ENCODE peak calls at places on chromosomes 6 and 20, in nine cellular contexts. One of them, this sample, is unnamed.
A peak's percentile ranks its signal among the peaks of the same experiment; 100 is the strongest.

GRCh38 chr6:118468682-118469465 is 79.2 kb upstream of the PLN start:
- DNase-seq in NCI-H524 treated with DMSO at 0.1 percent for 48 hours: no peak
- DNase-seq in NCI-H2081: peak; percentile 87
- DNase-seq in HT1080: no peak
- DNase-seq in left colon: no peak
- DNase-seq in activated CD4-positive, CD25-positive, alpha-beta regulatory T cell: no peak
- DNase-seq in stimulated activated CD4-positive, alpha-beta T cell treated with anti-CD3 and anti-CD28 coated beads, Interleukin-1b, Interleukin-23, amount 100 ng/mL, for 24 hours: no peak
- DNase-seq in head of caudate nucleus: no peak
- DNase-seq in left ventricle myocardium superior: no peak
- DNase-seq in this sample: no peak

GRCh38 chr6:125539892-125540291 is 209.5 kb upstream of the HEY2 start:
- DNase-seq in NCI-H2081: no peak
- DNase-seq in left ventricle myocardium superior: no peak
- DNase-seq in head of caudate nucleus: no peak
- DNase-seq in activated CD4-positive, CD25-positive, alpha-beta regulatory T cell: no peak
- DNase-seq in HT1080: no peak
- DNase-seq in NCI-H524 treated with DMSO at 0.1 percent for 48 hours: no peak
- DNase-seq in stimulated activated CD4-positive, alpha-beta T cell treated with anti-CD3 and anti-CD28 coated beads, Interleukin-1b, Interleukin-23, amount 100 ng/mL, for 24 hours: no peak
- DNase-seq in left colon: no peak
- DNase-seq in this sample: no peak

GRCh38 chr20:24683676-24684075 is 214.2 kb downstream of the SYNDIG1 start:
- DNase-seq in HT1080: no peak
- DNase-seq in left ventricle myocardium superior: no peak
- DNase-seq in NCI-H2081: no peak
- DNase-seq in head of caudate nucleus: peak; percentile 26
- DNase-seq in activated CD4-positive, CD25-positive, alpha-beta regulatory T cell: no peak
- DNase-seq in stimulated activated CD4-positive, alpha-beta T cell treated with anti-CD3 and anti-CD28 coated beads, Interleukin-1b, Interleukin-23, amount 100 ng/mL, for 24 hours: no peak
- DNase-seq in NCI-H524 treated with DMSO at 0.1 percent for 48 hours: no peak
- DNase-seq in left colon: no peak
- DNase-seq in this sample: no peak

GRCh38 chr6:13920584-13920983 is 4.2 kb upstream of the RNF182 start:
- DNase-seq in head of caudate nucleus: no peak
- DNase-seq in stimulated activated CD4-positive, alpha-beta T cell treated with anti-CD3 and anti-CD28 coated beads, Interleukin-1b, Interleukin-23, amount 100 ng/mL, for 24 hours: no peak
- DNase-seq in left colon: no peak
- DNase-seq in NCI-H524 treated with DMSO at 0.1 percent for 48 hours: no peak
- DNase-seq in activated CD4-positive, CD25-positive, alpha-beta regulatory T cell: no peak
- DNase-seq in left ventricle myocardium superior: no peak
- DNase-seq in NCI-H2081: no peak
- DNase-seq in HT1080: no peak
- DNase-seq in this sample: no peak

GRCh38 chr6:90495216-90495817 is 91.6 kb downstream of the MAP3K7 start:
- DNase-seq in HT1080: no peak
- DNase-seq in stimulated activated CD4-positive, alpha-beta T cell treated with anti-CD3 and anti-CD28 coated beads, Interleukin-1b, Interleukin-23, amount 100 ng/mL, for 24 hours: no peak
- DNase-seq in activated CD4-positive, CD25-positive, alpha-beta regulatory T cell: no peak
- DNase-seq in NCI-H2081: no peak
- DNase-seq in NCI-H524 treated with DMSO at 0.1 percent for 48 hours: no peak
- DNase-seq in left ventricle myocardium superior: no peak
- DNase-seq in left colon: no peak
- DNase-seq in head of caudate nucleus: no peak
- DNase-seq in this sample: no peak

GRCh38 chr6:35128496-35128895 is 12.6 kb downstream of the TCP11 start:
- DNase-seq in left ventricle myocardium superior: no peak
- DNase-seq in activated CD4-positive, CD25-positive, alpha-beta regulatory T cell: no peak
- DNase-seq in HT1080: no peak
- DNase-seq in head of caudate nucleus: no peak
- DNase-seq in stimulated activated CD4-positive, alpha-beta T cell treated with anti-CD3 and anti-CD28 coated beads, Interleukin-1b, Interleukin-23, amount 100 ng/mL, for 24 hours: no peak
- DNase-seq in NCI-H524 treated with DMSO at 0.1 percent for 48 hours: no peak
- DNase-seq in left colon: no peak
- DNase-seq in NCI-H2081: no peak
- DNase-seq in this sample: no peak

GRCh38 chr6:112038756-112039430 is 15.0 kb upstream of the CCN6 start:
- DNase-seq in head of caudate nucleus: no peak
- DNase-seq in HT1080: no peak
- DNase-seq in left ventricle myocardium superior: no peak
- DNase-seq in activated CD4-positive, CD25-positive, alpha-beta regulatory T cell: no peak
- DNase-seq in stimulated activated CD4-positive, alpha-beta T cell treated with anti-CD3 and anti-CD28 coated beads, Interleukin-1b, Interleukin-23, amount 100 ng/mL, for 24 hours: no peak
- DNase-seq in left colon: no peak
- DNase-seq in NCI-H524 treated with DMSO at 0.1 percent for 48 hours: no peak
- DNase-seq in NCI-H2081: no peak
- DNase-seq in this sample: no peak

GRCh38 chr20:12847862-12848261 is 160.9 kb upstream of the SPTLC3 start:
- DNase-seq in left ventricle myocardium superior: no peak
- DNase-seq in head of caudate nucleus: no peak
- DNase-seq in NCI-H524 treated with DMSO at 0.1 percent for 48 hours: no peak
- DNase-seq in NCI-H2081: no peak
- DNase-seq in left colon: no peak
- DNase-seq in HT1080: no peak
- DNase-seq in activated CD4-positive, CD25-positive, alpha-beta regulatory T cell: no peak
- DNase-seq in stimulated activated CD4-positive, alpha-beta T cell treated with anti-CD3 and anti-CD28 coated beads, Interleukin-1b, Interleukin-23, amount 100 ng/mL, for 24 hours: no peak
- DNase-seq in this sample: no peak

GRCh38 chr20:63006611-63007471 is at the start of gene BHLHE23:
- DNase-seq in NCI-H2081: no peak
- DNase-seq in HT1080: no peak
- DNase-seq in left ventricle myocardium superior: peak; percentile 46
- DNase-seq in stimulated activated CD4-positive, alpha-beta T cell treated with anti-CD3 and anti-CD28 coated beads, Interleukin-1b, Interleukin-23, amount 100 ng/mL, for 24 hours: no peak
- DNase-seq in head of caudate nucleus: no peak
- DNase-seq in left colon: no peak
- DNase-seq in NCI-H524 treated with DMSO at 0.1 percent for 48 hours: no peak
- DNase-seq in activated CD4-positive, CD25-positive, alpha-beta regulatory T cell: no peak
- DNase-seq in this sample: peak; percentile 65

GRCh38 chr6:117976030-117976651 is 69.1 kb downstream of the SLC35F1 start:
- DNase-seq in activated CD4-positive, CD25-positive, alpha-beta regulatory T cell: no peak
- DNase-seq in left colon: no peak
- DNase-seq in head of caudate nucleus: no peak
- DNase-seq in NCI-H2081: peak; percentile 68
- DNase-seq in NCI-H524 treated with DMSO at 0.1 percent for 48 hours: peak; percentile 5
- DNase-seq in HT1080: peak; percentile 23
- DNase-seq in left ventricle myocardium superior: no peak
- DNase-seq in stimulated activated CD4-positive, alpha-beta T cell treated with anti-CD3 and anti-CD28 coated beads, Interleukin-1b, Interleukin-23, amount 100 ng/mL, for 24 hours: no peak
- DNase-seq in this sample: no peak

GRCh38 chr20:24493661-24494459 is 24.4 kb downstream of the SYNDIG1 start:
- DNase-seq in NCI-H524 treated with DMSO at 0.1 percent for 48 hours: no peak
- DNase-seq in NCI-H2081: no peak
- DNase-seq in left ventricle myocardium superior: no peak
- DNase-seq in left colon: no peak
- DNase-seq in HT1080: no peak
- DNase-seq in stimulated activated CD4-positive, alpha-beta T cell treated with anti-CD3 and anti-CD28 coated beads, Interleukin-1b, Interleukin-23, amount 100 ng/mL, for 24 hours: no peak
- DNase-seq in head of caudate nucleus: no peak
- DNase-seq in activated CD4-positive, CD25-positive, alpha-beta regulatory T cell: no peak
- DNase-seq in this sample: no peak

GRCh38 chr6:13526718-13527668 is 39.6 kb upstream of the GFOD1 start:
- DNase-seq in HT1080: peak; percentile 70
- DNase-seq in left colon: peak; percentile 55
- DNase-seq in NCI-H2081: peak; percentile 93
- DNase-seq in NCI-H524 treated with DMSO at 0.1 percent for 48 hours: peak; percentile 91
- DNase-seq in head of caudate nucleus: no peak
- DNase-seq in stimulated activated CD4-positive, alpha-beta T cell treated with anti-CD3 and anti-CD28 coated beads, Interleukin-1b, Interleukin-23, amount 100 ng/mL, for 24 hours: peak; percentile 2
- DNase-seq in left ventricle myocardium superior: peak; percentile 50
- DNase-seq in activated CD4-positive, CD25-positive, alpha-beta regulatory T cell: no peak
- DNase-seq in this sample: peak; percentile 59

GRCh38 chr6:25698631-25699030 is 46.6 kb downstream of the SCGN start:
- DNase-seq in NCI-H524 treated with DMSO at 0.1 percent for 48 hours: no peak
- DNase-seq in left colon: no peak
- DNase-seq in HT1080: no peak
- DNase-seq in activated CD4-positive, CD25-positive, alpha-beta regulatory T cell: no peak
- DNase-seq in stimulated activated CD4-positive, alpha-beta T cell treated with anti-CD3 and anti-CD28 coated beads, Interleukin-1b, Interleukin-23, amount 100 ng/mL, for 24 hours: no peak
- DNase-seq in NCI-H2081: no peak
- DNase-seq in left ventricle myocardium superior: no peak
- DNase-seq in head of caudate nucleus: no peak
- DNase-seq in this sample: no peak

GRCh38 chr6:117536317-117536716 is 53.8 kb downstream of the DCBLD1 start:
- DNase-seq in left colon: no peak
- DNase-seq in stimulated activated CD4-positive, alpha-beta T cell treated with anti-CD3 and anti-CD28 coated beads, Interleukin-1b, Interleukin-23, amount 100 ng/mL, for 24 hours: no peak
- DNase-seq in NCI-H2081: no peak
- DNase-seq in HT1080: peak; percentile 8
- DNase-seq in NCI-H524 treated with DMSO at 0.1 percent for 48 hours: no peak
- DNase-seq in activated CD4-positive, CD25-positive, alpha-beta regulatory T cell: no peak
- DNase-seq in left ventricle myocardium superior: no peak
- DNase-seq in head of caudate nucleus: no peak
- DNase-seq in this sample: no peak

GRCh38 chr6:29964904-29965872 is 22.9 kb downstream of the HLA-A start:
- DNase-seq in HT1080: peak; percentile 92
- DNase-seq in NCI-H2081: peak; percentile 93
- DNase-seq in stimulated activated CD4-positive, alpha-beta T cell treated with anti-CD3 and anti-CD28 coated beads, Interleukin-1b, Interleukin-23, amount 100 ng/mL, for 24 hours: peak; percentile 50
- DNase-seq in head of caudate nucleus: peak; percentile 65
- DNase-seq in activated CD4-positive, CD25-positive, alpha-beta regulatory T cell: peak; percentile 31
- DNase-seq in left colon: peak; percentile 83
- DNase-seq in NCI-H524 treated with DMSO at 0.1 percent for 48 hours: peak; percentile 70
- DNase-seq in left ventricle myocardium superior: peak; percentile 83
- DNase-seq in this sample: peak; percentile 81

GRCh38 chr6:130485870-130486269 is 120.1 kb downstream of the TMEM200A start:
- DNase-seq in left colon: no peak
- DNase-seq in left ventricle myocardium superior: no peak
- DNase-seq in HT1080: no peak
- DNase-seq in NCI-H524 treated with DMSO at 0.1 percent for 48 hours: no peak
- DNase-seq in stimulated activated CD4-positive, alpha-beta T cell treated with anti-CD3 and anti-CD28 coated beads, Interleukin-1b, Interleukin-23, amount 100 ng/mL, for 24 hours: no peak
- DNase-seq in head of caudate nucleus: no peak
- DNase-seq in activated CD4-positive, CD25-positive, alpha-beta regulatory T cell: no peak
- DNase-seq in NCI-H2081: no peak
- DNase-seq in this sample: no peak

GRCh38 chr6:130587778-130588520 is 222.1 kb downstream of the TMEM200A start:
- DNase-seq in left colon: no peak
- DNase-seq in NCI-H2081: no peak
- DNase-seq in head of caudate nucleus: no peak
- DNase-seq in activated CD4-positive, CD25-positive, alpha-beta regulatory T cell: no peak
- DNase-seq in left ventricle myocardium superior: no peak
- DNase-seq in HT1080: peak; percentile 91
- DNase-seq in NCI-H524 treated with DMSO at 0.1 percent for 48 hours: no peak
- DNase-seq in stimulated activated CD4-positive, alpha-beta T cell treated with anti-CD3 and anti-CD28 coated beads, Interleukin-1b, Interleukin-23, amount 100 ng/mL, for 24 hours: no peak
- DNase-seq in this sample: no peak

GRCh38 chr6:35166160-35166919 is 25.2 kb upstream of the TCP11 start:
- DNase-seq in stimulated activated CD4-positive, alpha-beta T cell treated with anti-CD3 and anti-CD28 coated beads, Interleukin-1b, Interleukin-23, amount 100 ng/mL, for 24 hours: no peak
- DNase-seq in activated CD4-positive, CD25-positive, alpha-beta regulatory T cell: no peak
- DNase-seq in NCI-H2081: peak; percentile 48
- DNase-seq in HT1080: no peak
- DNase-seq in head of caudate nucleus: no peak
- DNase-seq in left colon: peak; percentile 44
- DNase-seq in left ventricle myocardium superior: no peak
- DNase-seq in NCI-H524 treated with DMSO at 0.1 percent for 48 hours: no peak
- DNase-seq in this sample: no peak

This sample was measured in activated CD8-positive, alpha-beta memory T cell treated with anti-CD3 and anti-CD28 coated beads for 24 hours.